ENCODE peak calls at places on chromosomes 6 and 20, in ten cellular contexts. D, A, O, Q, G, Y, P, V, L and J are unnamed samples.

GRCh38 chr6:21360353-21360752 is 233.2 kb upstream of the SOX4 start:
- DNase-seq in D (no peak), A (no peak), O (no peak), Q (no peak), G (no peak), Y (no peak), P (no peak), V (peak; percentile 33), L (no peak), J (no peak)

GRCh38 chr6:160347259-160348208 is 644 bp upstream of the SLC22A3 start:
- DNase-seq in D (no peak), A (no peak), O (no peak), Q (no peak), G (no peak), Y (no peak), P (no peak), V (no peak), L (no peak), J (no peak)

GRCh38 chr6:26550250-26550993 is 12.3 kb downstream of the HMGN4 start:
- DNase-seq in D (peak; percentile 81), A (no peak), O (no peak), Q (peak; percentile 38), G (peak; percentile 62), Y (peak; percentile 77), P (peak; percentile 58), V (peak; percentile 40), L (no peak), J (no peak)

GRCh38 chr20:31716818-31717477 is 5.7 kb downstream of the BCL2L1 start:
- DNase-seq in D (no peak), A (no peak), O (no peak), Q (no peak), G (no peak), Y (peak; percentile 53), P (no peak), V (no peak), L (no peak), J (no peak)

GRCh38 chr6:108800510-108800909 is 47.7 kb upstream of the ARMC2 start:
- DNase-seq in D (no peak), A (no peak), O (no peak), Q (no peak), G (no peak), Y (no peak), P (peak; percentile 35), V (no peak), L (peak; percentile 27), J (no peak)

GRCh38 chr6:53465732-53466131 is 79.2 kb downstream of the GCLC start:
- DNase-seq in D (no peak), A (no peak), O (no peak), Q (peak; percentile 91), G (no peak), Y (no peak), P (no peak), V (no peak), L (no peak), J (no peak)

GRCh38 chr20:2002365-2002764 is 8.5 kb upstream of the PDYN start:
- DNase-seq in D (no peak), A (no peak), O (no peak), Q (no peak), G (no peak), Y (no peak), P (no peak), V (no peak), L (no peak), J (no peak)

GRCh38 chr6:35931120-35931561 is 10.2 kb upstream of the SRPK1 start:
- DNase-seq in D (peak; percentile 51), A (no peak), O (no peak), Q (no peak), G (no peak), Y (no peak), P (no peak), V (no peak), L (no peak), J (no peak)

GRCh38 chr20:14963262-14963663 is 625.9 kb upstream of the FLRT3 start:
- DNase-seq in D (no peak), A (no peak), O (no peak), Q (no peak), G (no peak), Y (no peak), P (peak; percentile 50), V (no peak), L (no peak), J (peak; percentile 11)

GRCh38 chr6:83430606-83431544 is at the start of gene ME1:
- DNase-seq in D (peak; percentile 83), A (peak; percentile 17), O (peak; percentile 43), Q (peak; percentile 83), G (peak; percentile 52), Y (peak; percentile 88), P (peak; percentile 80), V (peak; percentile 71), L (peak; percentile 51), J (peak; percentile 52)

GRCh38 chr6:79399499-79399898 is 137.7 kb downstream of the LCA5 start:
- DNase-seq in D (no peak), A (no peak), O (no peak), Q (no peak), G (no peak), Y (no peak), P (no peak), V (no peak), L (no peak), J (no peak)

GRCh38 chr20:6029538-6029937 is 24.3 kb downstream of the LRRN4 start:
- DNase-seq in D (no peak), A (no peak), O (no peak), Q (peak; percentile 59), G (no peak), Y (no peak), P (no peak), V (no peak), L (no peak), J (no peak)

GRCh38 chr6:20211941-20212391 is 303 bp downstream of the MBOAT1 start:
- DNase-seq in D (no peak), A (no peak), O (no peak), Q (peak; percentile 33), G (no peak), Y (no peak), P (peak; percentile 43), V (peak; percentile 60), L (no peak), J (no peak)

GRCh38 chr6:29661071-29661470 is 4.2 kb downstream of the MOG start:
- DNase-seq in D (no peak), A (no peak), O (no peak), Q (no peak), G (no peak), Y (no peak), P (no peak), V (no peak), L (no peak), J (no peak)

GRCh38 chr6:19562468-19562867 is 274.7 kb upstream of the ID4 start:
- DNase-seq in D (no peak), A (no peak), O (no peak), Q (no peak), G (no peak), Y (no peak), P (no peak), V (no peak), L (no peak), J (no peak)

GRCh38 chr6:38730136-38730862 is 15.2 kb downstream of the DNAH8 start:
- DNase-seq in D (no peak), A (no peak), O (no peak), Q (no peak), G (no peak), Y (no peak), P (no peak), V (no peak), L (no peak), J (no peak)

GRCh38 chr6:108948252-108948651 is 100.0 kb downstream of the ARMC2 start:
- DNase-seq in D (no peak), A (no peak), O (no peak), Q (no peak), G (no peak), Y (peak; percentile 76), P (no peak), V (peak; percentile 50), L (no peak), J (no peak)

GRCh38 chr6:140541288-140541687 is 1166.8 kb upstream of the CITED2 start:
- DNase-seq in D (no peak), A (no peak), O (no peak), Q (peak; percentile 6), G (no peak), Y (no peak), P (peak; percentile 56), V (no peak), L (no peak), J (peak; percentile 29)

GRCh38 chr20:53678315-53678989 is 84.8 kb upstream of the ZNF217 start:
- DNase-seq in D (no peak), A (no peak), O (no peak), Q (peak; percentile 19), G (no peak), Y (no peak), P (no peak), V (no peak), L (no peak), J (no peak)
- TF ChIP-seq CTCF in D (no peak), A (no peak), O (peak; percentile 28), Q (peak; percentile 18), G (peak; percentile 53), Y (no peak), P (no peak), V (no peak), L (no peak), J (no peak)

DNA sequence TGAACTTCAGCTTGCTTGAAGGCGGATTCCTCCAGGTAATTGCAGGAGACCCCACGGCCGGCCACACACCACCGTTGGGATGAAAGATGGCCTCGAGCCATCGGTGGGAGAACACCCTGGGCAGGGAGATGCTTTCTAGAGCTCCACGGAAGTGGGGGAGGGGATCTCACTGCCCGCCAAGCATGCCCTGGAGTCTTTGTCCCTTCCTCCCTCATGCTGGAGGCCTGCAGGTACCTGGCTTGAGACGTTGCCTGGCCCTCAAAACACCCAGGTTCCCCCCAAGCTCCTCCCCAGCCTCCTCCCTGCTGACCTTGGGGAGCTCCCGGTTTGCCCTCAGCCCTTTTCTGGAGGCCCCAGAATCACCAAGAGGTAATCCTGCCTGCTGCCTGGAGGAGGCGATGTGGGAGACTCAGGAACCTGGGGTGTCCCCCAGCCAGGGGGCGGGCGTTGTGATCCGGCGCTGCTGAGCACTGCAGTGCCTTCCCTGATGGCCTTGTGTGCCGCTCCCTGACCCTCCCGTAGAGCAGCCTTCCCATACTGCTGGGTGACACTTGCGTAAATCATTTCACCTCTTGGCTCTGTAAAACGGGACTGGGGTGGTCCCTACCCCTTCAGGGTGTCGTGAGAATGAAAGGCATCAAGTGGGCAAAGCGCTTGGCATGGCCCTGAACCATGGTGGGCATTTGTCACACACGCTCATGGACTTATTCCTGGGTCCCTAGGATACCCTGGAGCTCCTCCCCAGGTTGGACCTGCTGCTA is 91.4 kb downstream of the CEBPB start:
- DNase-seq in D (peak; percentile 34), A (no peak), O (no peak), Q (no peak), G (peak; percentile 12), Y (peak; percentile 60), P (no peak), V (no peak), L (no peak), J (no peak)
- TF ChIP-seq CTCF in D (no peak), A (no peak), O (no peak), Q (peak; percentile 31), G (peak; percentile 21), Y (no peak), P (no peak), V (no peak), L (no peak), J (peak; percentile 31)

GRCh38 chr6:72218125-72218524 is 331.8 kb downstream of the RIMS1 start:
- DNase-seq in D (peak; percentile 58), A (no peak), O (no peak), Q (peak; percentile 6), G (peak; percentile 41), Y (no peak), P (peak; percentile 15), V (peak; percentile 46), L (no peak), J (peak; percentile 5)
- TF ChIP-seq CTCF in D (peak; percentile 64), A (peak; percentile 67), O (peak; percentile 65), Q (peak; percentile 59), G (peak; percentile 66), Y (peak; percentile 5), P (peak; percentile 42), V (no peak), L (no peak), J (peak; percentile 59)

GRCh38 chr6:130134594-130134993 is 88.2 kb downstream of the SAMD3 start:
- DNase-seq in D (no peak), A (no peak), O (no peak), Q (no peak), G (no peak), Y (no peak), P (no peak), V (no peak), L (no peak), J (no peak)
- TF ChIP-seq CTCF in D (no peak), A (no peak), O (peak; percentile 20), Q (no peak), G (no peak), Y (no peak), P (no peak), V (no peak), L (no peak), J (no peak)